ENCODE peak calls at places on chromosome 21, in seven cellular contexts. G, V, I, Z, S, C and J are unnamed samples.

GRCh38 chr21:30227128-30227527 is 11.2 kb upstream of the CLDN8 start:
- DNase-seq in C (no peak), I (no peak), Z (no peak), V (no peak), G (no peak), S (no peak), J (no peak)

GRCh38 chr21:25513810-25514209 is 93.5 kb downstream of the MRPL39 start:
- DNase-seq in Z (no peak), S (no peak), I (no peak), C (no peak), G (no peak), V (no peak), J (no peak)

GRCh38 chr21:44800971-44801467 is 601 bp downstream of the UBE2G2 start:
- DNase-seq in C (no peak), I (peak), Z (no peak), S (peak), G (peak), V (no peak), J (no peak)

GRCh38 chr21:15848632-15849031 is 118.8 kb downstream of the USP25 start:
- DNase-seq in I (no peak), S (no peak), G (peak), C (no peak), V (no peak), Z (no peak), J (no peak)

GRCh38 chr21:42991992-42992740 is 17.8 kb downstream of the PKNOX1 start:
- DNase-seq in Z (no peak), S (peak), C (peak), G (peak), I (no peak), V (peak), J (peak)

GRCh38 chr21:45544449-45545235 is 2.4 kb upstream of the SLC19A1 start:
- DNase-seq in G (no peak), S (no peak), I (no peak), C (no peak), V (no peak), Z (no peak), J (no peak)

GRCh38 chr21:26067836-26068401 is 102.7 kb downstream of the APP start:
- DNase-seq in V (no peak), C (no peak), G (peak), S (no peak), Z (no peak), I (no peak), J (no peak)

GRCh38 chr21:26836546-26836945 is 8.7 kb downstream of the ADAMTS1 start:
- DNase-seq in S (no peak), I (no peak), Z (no peak), G (no peak), V (no peak), C (no peak), J (no peak)

GRCh38 chr21:33189845-33190244 is 39.9 kb upstream of the IFNAR2 start:
- DNase-seq in I (no peak), S (no peak), C (no peak), G (no peak), V (no peak), Z (no peak), J (no peak)

GRCh38 chr21:15775291-15775690 is 45.5 kb downstream of the USP25 start:
- DNase-seq in C (no peak), Z (no peak), V (no peak), I (no peak), G (peak), S (no peak), J (no peak)

GRCh38 chr21:37210017-37210593 is 57.0 kb downstream of the VPS26C start:
- DNase-seq in S (no peak), G (no peak), V (no peak), C (no peak), I (no peak), Z (no peak), J (no peak)